ENCODE peak calls at places on chromosomes 16 and 17, in four cellular contexts. One of them, this sample, is unnamed.

GRCh38 chr17:77869665-77870132 is 88.8 kb upstream of the TNRC6C start:
- DNase-seq in progenitor cell of endocrine pancreas: no peak
- DNase-seq in HFF-Myc: no peak
- DNase-seq in astrocyte: no peak
- DNase-seq in this sample: no peak

GRCh38 chr17:42387221-42387657 is 1.0 kb downstream of the STAT3 start:
- DNase-seq in progenitor cell of endocrine pancreas: no peak
- DNase-seq in HFF-Myc: no peak
- DNase-seq in astrocyte: peak
- DNase-seq in this sample: no peak

GRCh38 chr16:25523183-25523582 is 168.6 kb upstream of the HS3ST4 start:
- DNase-seq in progenitor cell of endocrine pancreas: no peak
- DNase-seq in HFF-Myc: no peak
- DNase-seq in astrocyte: no peak
- DNase-seq in this sample: no peak

GRCh38 chr17:64608571-64608981 is 53.5 kb downstream of the SMURF2 start:
- DNase-seq in progenitor cell of endocrine pancreas: no peak
- DNase-seq in HFF-Myc: no peak
- DNase-seq in astrocyte: peak
- DNase-seq in this sample: no peak

GRCh38 chr16:8675183-8676159 is 1.1 kb downstream of the ABAT start:
- DNase-seq in progenitor cell of endocrine pancreas: no peak
- DNase-seq in HFF-Myc: no peak
- DNase-seq in astrocyte: no peak
- DNase-seq in this sample: no peak

GRCh38 chr16:70770291-70770967 is 30.5 kb downstream of the VAC14 start:
- DNase-seq in progenitor cell of endocrine pancreas: no peak
- DNase-seq in HFF-Myc: no peak
- DNase-seq in astrocyte: no peak
- DNase-seq in this sample: no peak

GRCh38 chr16:20859699-20860098 is 40.5 kb downstream of the DCUN1D3 start:
- DNase-seq in progenitor cell of endocrine pancreas: no peak
- DNase-seq in HFF-Myc: no peak
- DNase-seq in astrocyte: no peak
- DNase-seq in this sample: no peak

GRCh38 chr16:5428932-5429331 is 331.3 kb upstream of the EEF2KMT start:
- DNase-seq in progenitor cell of endocrine pancreas: no peak
- DNase-seq in HFF-Myc: no peak
- DNase-seq in astrocyte: no peak
- DNase-seq in this sample: no peak

GRCh38 chr16:27724491-27724878 is 174.5 kb downstream of the KATNIP start:
- DNase-seq in progenitor cell of endocrine pancreas: no peak
- DNase-seq in HFF-Myc: no peak
- DNase-seq in astrocyte: no peak
- DNase-seq in this sample: no peak

GRCh38 chr17:38591759-38592241 is 14.0 kb downstream of the SRCIN1 start:
- DNase-seq in progenitor cell of endocrine pancreas: no peak
- DNase-seq in HFF-Myc: no peak
- DNase-seq in astrocyte: peak
- DNase-seq in this sample: no peak

This sample was measured in non-pigmented ciliary epithelial cell.